ENCODE peak calls at places on chromosomes 4 and X, in six cellular contexts. One of them, this sample, is unnamed.

GRCh38 chrX:107894038-107894437 is 68.4 kb downstream of the MID2 start:
- DNase-seq in fibroblast of the aortic adventitia: peak; percentile 51
- DNase-seq in germinal center: peak; percentile 2
- DNase-seq in AG04449: no peak
- DNase-seq in astrocyte: peak; percentile 16
- DNase-seq in NCI-H69: peak; percentile 42
- DNase-seq in this sample: no peak

GRCh38 chr4:13530823-13531608 is 13.3 kb downstream of the NKX3-2 start:
- DNase-seq in germinal center: peak; percentile 2
- DNase-seq in AG04449: no peak
- DNase-seq in astrocyte: no peak
- DNase-seq in NCI-H69: no peak
- DNase-seq in fibroblast of the aortic adventitia: no peak
- DNase-seq in this sample: no peak

GRCh38 chr4:90495936-90496335 is 368.7 kb downstream of the CCSER1 start:
- DNase-seq in NCI-H69: peak; percentile 35
- DNase-seq in fibroblast of the aortic adventitia: no peak
- DNase-seq in germinal center: no peak
- DNase-seq in astrocyte: no peak
- DNase-seq in AG04449: no peak
- DNase-seq in this sample: no peak

GRCh38 chrX:118484216-118484903 is 11.3 kb upstream of the DOCK11 start:
- DNase-seq in AG04449: no peak
- DNase-seq in fibroblast of the aortic adventitia: no peak
- DNase-seq in germinal center: no peak
- DNase-seq in astrocyte: no peak
- DNase-seq in NCI-H69: no peak
- DNase-seq in this sample: no peak

GRCh38 chr4:95466791-95467190 is 82.0 kb downstream of the UNC5C start:
- DNase-seq in AG04449: no peak
- DNase-seq in astrocyte: no peak
- DNase-seq in NCI-H69: peak; percentile 2
- DNase-seq in fibroblast of the aortic adventitia: no peak
- DNase-seq in germinal center: no peak
- DNase-seq in this sample: no peak

GRCh38 chr4:48958582-48958981 is 27.5 kb upstream of the CWH43 start:
- DNase-seq in NCI-H69: no peak
- DNase-seq in astrocyte: no peak
- DNase-seq in fibroblast of the aortic adventitia: no peak
- DNase-seq in AG04449: no peak
- DNase-seq in germinal center: no peak
- DNase-seq in this sample: no peak

GRCh38 chr4:67288964-67289363 is 256.3 kb downstream of the CENPC start:
- DNase-seq in astrocyte: no peak
- DNase-seq in AG04449: no peak
- DNase-seq in fibroblast of the aortic adventitia: peak; percentile 8
- DNase-seq in NCI-H69: peak; percentile 70
- DNase-seq in germinal center: no peak
- DNase-seq in this sample: no peak

GRCh38 chr4:90137545-90137944 is 10.4 kb downstream of the CCSER1 start:
- DNase-seq in AG04449: no peak
- DNase-seq in fibroblast of the aortic adventitia: no peak
- DNase-seq in germinal center: no peak
- DNase-seq in NCI-H69: no peak
- DNase-seq in astrocyte: no peak
- DNase-seq in this sample: no peak

GRCh38 chr4:145381163-145381562 is 100.5 kb upstream of the SMAD1 start:
- DNase-seq in astrocyte: no peak
- DNase-seq in fibroblast of the aortic adventitia: no peak
- DNase-seq in germinal center: no peak
- DNase-seq in NCI-H69: no peak
- DNase-seq in AG04449: no peak
- DNase-seq in this sample: no peak

GRCh38 chrX:152810403-152810802 is 20.2 kb downstream of the CETN2 start:
- DNase-seq in NCI-H69: peak; percentile 38
- DNase-seq in astrocyte: no peak
- DNase-seq in AG04449: no peak
- DNase-seq in germinal center: no peak
- DNase-seq in fibroblast of the aortic adventitia: no peak
- DNase-seq in this sample: no peak